ENCODE peak calls at places on chromosomes 16 and 17, in eight cellular contexts. V is CD8-positive, alpha-beta memory T cell; C is skeletal muscle cell; N is heart left ventricle; T is transverse colon; S is GM06990; J is AG04450; P is astrocyte of the cerebellum. R is an unnamed sample.

GRCh38 chr16:66264311-66265105 is 102.0 kb upstream of the CDH5 start:
- DNase-seq in S (no peak), V (no peak), T (no peak), N (no peak), P (no peak), J (no peak), C (no peak), R (no peak)

GRCh38 chr17:6608321-6608720 is 32.2 kb downstream of the KIAA0753 start:
- DNase-seq in C (no peak), V (no peak), N (no peak), P (no peak), T (no peak), J (no peak), S (no peak), R (peak)

GRCh38 chr17:55601874-55602364 is 90.7 kb upstream of the SMIM36 start:
- DNase-seq in N (no peak), J (no peak), V (no peak), T (no peak), S (no peak), P (peak), C (no peak), R (no peak)

GRCh38 chr16:79329967-79330366 is 270.6 kb downstream of the MAF start:
- DNase-seq in J (no peak), P (no peak), S (no peak), N (no peak), C (no peak), T (peak), V (no peak), R (no peak)

GRCh38 chr17:34386925-34387550 is 24.0 kb upstream of the CCL1 start:
- DNase-seq in N (no peak), C (no peak), T (no peak), V (no peak), P (no peak), J (no peak), S (no peak), R (no peak)

GRCh38 chr17:45042346-45043120 is 8.9 kb downstream of the DCAKD start:
- DNase-seq in C (no peak), J (no peak), P (no peak), S (no peak), T (no peak), N (no peak), V (no peak), R (no peak)

GRCh38 chr16:30548392-30549255 is 9.6 kb downstream of the ZNF764 start:
- DNase-seq in J (no peak), N (no peak), S (no peak), P (no peak), V (no peak), C (no peak), T (no peak), R (no peak)

GRCh38 chr17:44119798-44120197 is 3.6 kb downstream of the HDAC5 start:
- DNase-seq in T (no peak), C (no peak), J (no peak), N (no peak), P (no peak), S (no peak), V (no peak), R (no peak)

GRCh38 chr17:50301891-50302584 is 27.8 kb downstream of the TMEM92 start:
- DNase-seq in N (no peak), P (no peak), T (no peak), J (no peak), C (no peak), S (no peak), V (no peak), R (no peak)

GRCh38 chr17:78343099-78343432 is 16.8 kb downstream of the SOCS3 start:
- DNase-seq in V (no peak), P (peak), C (no peak), S (no peak), T (peak), J (no peak), N (peak), R (no peak)

GRCh38 chr17:41467546-41467945 is 360 bp upstream of the KRT32 start:
- DNase-seq in C (peak), T (no peak), N (no peak), P (no peak), J (no peak), S (no peak), V (no peak), R (no peak)

GRCh38 chr17:31787082-31787481 is 72.0 kb downstream of the COPRS start:
- DNase-seq in N (no peak), T (no peak), P (no peak), J (no peak), S (no peak), C (no peak), V (no peak), R (no peak)

GRCh38 chr17:887842-888214 is 91.7 kb downstream of the NXN start:
- DNase-seq in T (no peak), P (no peak), V (no peak), S (no peak), C (no peak), N (no peak), J (no peak), R (no peak)

GRCh38 chr16:85983064-85983463 is 84.1 kb downstream of the IRF8 start:
- DNase-seq in S (no peak), N (no peak), T (no peak), J (no peak), V (no peak), C (no peak), P (no peak), R (no peak)

GRCh38 chr17:78774956-78775571 is 7.0 kb downstream of the CYTH1 start:
- DNase-seq in P (no peak), V (peak), N (no peak), C (no peak), S (peak), J (no peak), T (peak), R (no peak)

GRCh38 chr16:4214215-4214621 is 27.7 kb downstream of the SRL start:
- DNase-seq in P (peak), N (no peak), S (no peak), C (peak), T (peak), J (peak), V (no peak), R (peak)

GRCh38 chr17:61684172-61684571 is 93.2 kb upstream of the NACA2 start:
- DNase-seq in S (no peak), C (no peak), N (no peak), T (no peak), P (no peak), J (no peak), V (no peak), R (no peak)

GRCh38 chr16:57612494-57612893 is 15.9 kb upstream of the ADGRG1 start:
- DNase-seq in V (no peak), S (no peak), C (no peak), J (no peak), N (no peak), P (no peak), T (no peak), R (no peak)

GRCh38 chr17:38796451-38796850 is 2.9 kb downstream of the PIP4K2B start:
- DNase-seq in J (no peak), T (no peak), V (no peak), S (no peak), C (no peak), N (no peak), P (no peak), R (no peak)
- H3K4me3 ChIP-seq in J (no peak), T (no peak), V (no peak), S (no peak), C (no peak), N (no peak), P (no peak), R (no peak)

DNA sequence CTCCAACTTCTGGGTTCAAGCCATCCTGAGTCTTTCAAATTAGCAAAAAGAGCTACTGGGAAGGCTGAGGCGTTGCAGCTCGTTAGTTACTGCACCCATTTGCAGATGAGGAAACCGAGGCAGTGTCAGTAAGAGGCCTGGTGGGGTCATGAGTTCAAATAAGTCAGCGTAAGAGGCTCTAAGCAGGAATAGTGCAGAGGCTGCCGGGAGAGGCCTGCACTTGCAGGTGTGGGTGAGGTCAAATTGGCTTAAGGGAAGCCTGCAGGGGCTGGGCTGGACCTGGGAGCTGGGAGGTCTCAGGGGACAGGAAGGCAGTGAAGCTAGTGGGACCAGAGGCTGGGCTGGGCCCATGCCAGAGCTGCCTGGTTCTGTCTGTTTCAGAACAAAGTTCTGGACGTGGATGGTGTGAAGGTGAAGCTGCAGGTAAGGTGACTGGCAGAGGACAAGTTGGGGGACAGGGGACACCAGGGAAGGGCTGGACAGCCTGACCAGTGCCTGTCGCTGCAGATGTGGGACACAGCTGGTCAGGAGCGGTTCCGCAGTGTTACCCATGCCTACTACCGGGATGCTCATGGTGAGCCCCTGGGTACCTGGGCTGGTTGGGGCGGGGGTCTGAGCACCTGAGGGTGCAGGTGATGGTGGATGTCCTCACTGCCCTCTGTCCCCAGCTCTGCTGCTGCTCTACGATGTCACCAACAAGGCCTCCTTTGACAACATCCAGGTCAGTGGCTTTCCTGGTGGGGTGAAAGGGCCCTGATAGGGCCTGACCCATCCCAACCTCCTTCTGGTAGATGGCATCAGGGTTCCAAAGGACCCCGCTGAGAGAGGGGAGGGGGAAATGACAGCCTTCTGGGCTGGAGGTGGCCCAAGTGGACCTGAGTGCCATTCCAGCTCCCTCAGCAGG is 3.0 kb downstream of the RAB26 start:
- DNase-seq in N (no peak), J (no peak), S (peak), P (no peak), T (no peak), V (no peak), C (no peak), R (no peak)
- H3K4me3 ChIP-seq in N (no peak), J (peak), S (peak), P (peak), T (no peak), V (no peak), C (no peak), R (no peak)

GRCh38 chr17:47224971-47225370 is 15.8 kb downstream of the MYL4 start:
- DNase-seq in J (no peak), P (no peak), N (no peak), S (no peak), T (no peak), C (no peak), V (no peak), R (no peak)
- H3K4me3 ChIP-seq in J (no peak), P (no peak), N (no peak), S (no peak), T (no peak), C (no peak), V (no peak), R (no peak)

DNA sequence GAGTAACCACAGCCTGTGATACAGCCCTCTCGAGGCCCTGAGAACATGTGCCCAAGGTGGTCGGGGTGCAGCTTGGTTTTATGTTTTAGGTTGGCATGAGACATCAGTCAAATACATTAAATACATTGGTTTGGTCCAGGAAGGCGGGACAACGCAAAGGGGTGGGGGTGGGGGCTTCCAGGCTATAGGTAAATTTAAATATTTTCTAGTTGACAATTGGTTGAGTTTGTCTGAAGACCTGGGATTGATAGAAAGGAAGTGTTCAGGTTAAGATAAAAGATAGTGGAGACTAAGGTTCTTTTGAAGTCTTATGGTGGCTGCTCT is 1.2 kb upstream of the ZKSCAN2 start:
- DNase-seq in S (no peak), V (peak), J (no peak), N (no peak), C (no peak), P (no peak), T (no peak), R (no peak)
- H3K4me3 ChIP-seq in S (peak), V (peak), J (peak), N (peak), C (peak), P (peak), T (peak), R (peak)

R was measured in kidney epithelial cell.